ENCODE peak calls at places on chromosomes 6 and 20, in six cellular contexts. C is OCI-LY7, I is mammary epithelial cell, G is endothelial cell of umbilical vein, E is neural progenitor cell, A is fibroblast of lung. L is an unnamed sample.

GRCh38 chr6:148144917-148145521 is 197.6 kb upstream of the SASH1 start:
- DNase-seq in A (peak; percentile 61), C (peak; percentile 64), E (peak; percentile 84), G (peak; percentile 74), I (peak; percentile 34), L (no peak)

GRCh38 chr6:137765044-137765443 is 102.0 kb upstream of the TNFAIP3 start:
- DNase-seq in E (no peak), A (peak; percentile 20), C (no peak), I (peak; percentile 86), G (no peak), L (peak; percentile 88)

GRCh38 chr6:26088344-26088743 is 1.1 kb downstream of the HFE start:
- DNase-seq in C (no peak), E (no peak), A (no peak), G (no peak), I (no peak), L (no peak)

GRCh38 chr6:140571139-140571538 is 1196.7 kb upstream of the CITED2 start:
- DNase-seq in I (no peak), C (no peak), A (peak; percentile 84), E (no peak), G (no peak), L (no peak)

GRCh38 chr20:20791664-20792568 is 79.5 kb upstream of the RALGAPA2 start:
- DNase-seq in I (no peak), A (no peak), G (no peak), C (no peak), E (no peak), L (no peak)

GRCh38 chr6:140744648-140745320 is 1370.3 kb upstream of the CITED2 start:
- DNase-seq in E (no peak), G (no peak), C (no peak), I (peak; percentile 71), A (peak; percentile 86), L (peak; percentile 6)

GRCh38 chr6:89596056-89596455 is 42.5 kb downstream of the LYRM2 start:
- DNase-seq in C (peak; percentile 77), I (no peak), G (no peak), A (no peak), E (no peak), L (no peak)

GRCh38 chr6:150069707-150070106 is 786 bp upstream of the ULBP3 start:
- DNase-seq in I (no peak), G (no peak), C (no peak), E (peak; percentile 28), A (peak; percentile 9), L (no peak)

GRCh38 chr20:208937-209566 is 18.0 kb upstream of the DEFB129 start:
- DNase-seq in G (peak; percentile 66), I (peak; percentile 61), C (peak; percentile 53), E (peak; percentile 53), A (peak; percentile 67), L (peak; percentile 4)

GRCh38 chr20:62200491-62201172 is 17.8 kb downstream of the MTG2 start:
- DNase-seq in E (no peak), G (no peak), C (no peak), I (no peak), A (no peak), L (no peak)

GRCh38 chr6:18213439-18213838 is 50.9 kb downstream of the DEK start:
- DNase-seq in E (no peak), A (no peak), G (no peak), I (no peak), C (no peak), L (no peak)

GRCh38 chr20:15814360-15814759 is 758.9 kb downstream of the KIF16B start:
- DNase-seq in G (no peak), A (no peak), C (no peak), E (no peak), I (no peak), L (no peak)

GRCh38 chr6:112150363-112150762 is 63.0 kb downstream of the FAM229B start:
- DNase-seq in I (no peak), C (no peak), G (no peak), A (peak; percentile 43), E (no peak), L (no peak)

GRCh38 chr6:90483116-90483839 is 103.6 kb downstream of the MAP3K7 start:
- DNase-seq in C (no peak), A (peak; percentile 16), E (no peak), I (peak; percentile 32), G (no peak), L (no peak)

GRCh38 chr20:63087872-63088680 is 81.3 kb upstream of the BHLHE23 start:
- DNase-seq in A (no peak), C (no peak), I (no peak), G (no peak), E (no peak), L (no peak)

GRCh38 chr20:32789896-32790750 is 27.9 kb downstream of the DNMT3B start:
- DNase-seq in A (peak; percentile 45), G (peak; percentile 64), E (peak; percentile 86), I (peak; percentile 50), C (peak; percentile 75), L (no peak)

GRCh38 chr6:147043994-147044477 is 160.2 kb upstream of the STXBP5 start:
- DNase-seq in E (no peak), C (no peak), A (peak; percentile 34), I (peak; percentile 54), G (peak; percentile 18), L (no peak)

GRCh38 chr6:74597266-74597665 is 608.6 kb downstream of the COL12A1 start:
- DNase-seq in G (peak; percentile 65), A (peak; percentile 73), E (no peak), C (no peak), I (peak; percentile 21), L (no peak)

GRCh38 chr6:127855542-127856159 is 45.2 kb downstream of the THEMIS start:
- DNase-seq in A (no peak), C (no peak), I (no peak), E (peak; percentile 18), G (peak; percentile 61), L (peak; percentile 6)

GRCh38 chr6:14664112-14664592 is 546.6 kb downstream of the CD83 start:
- DNase-seq in G (no peak), E (no peak), C (peak; percentile 98), A (no peak), I (no peak), L (no peak)

GRCh38 chr20:59365611-59366284 is 65.3 kb downstream of the EDN3 start:
- DNase-seq in A (no peak), C (no peak), E (no peak), I (no peak), G (no peak), L (no peak)

GRCh38 chr6:108260126-108260808 is 573 bp downstream of the SNX3 start:
- DNase-seq in A (peak; percentile 39), C (peak; percentile 65), E (peak; percentile 65), G (peak; percentile 59), I (peak; percentile 55), L (peak; percentile 22)

GRCh38 chr6:149213829-149214228 is 103.7 kb upstream of the TAB2 start:
- DNase-seq in E (no peak), G (no peak), I (no peak), A (peak; percentile 78), C (no peak), L (peak; percentile 36)

GRCh38 chr6:159754959-159755914 is 6.6 kb upstream of the ACAT2 start:
- DNase-seq in G (no peak), C (no peak), E (no peak), A (peak; percentile 6), I (no peak), L (no peak)

GRCh38 chr6:3423439-3424184 is 33.2 kb downstream of the SLC22A23 start:
- DNase-seq in E (no peak), C (no peak), I (no peak), A (no peak), G (no peak), L (no peak)

GRCh38 chr20:31719644-31720485 is 2.8 kb downstream of the BCL2L1 start:
- DNase-seq in E (peak; percentile 53), I (no peak), A (peak; percentile 69), G (no peak), C (no peak), L (peak; percentile 82)

GRCh38 chr6:156984178-156984738 is 207.1 kb downstream of the ARID1B start:
- DNase-seq in A (no peak), I (peak; percentile 8), C (no peak), E (no peak), G (no peak), L (peak; percentile 52)
- H4K20me1 ChIP-seq in A (no peaks in the 10 kb centered on the region), I (no peaks in the 10 kb centered on the region), C (no peaks in the 10 kb centered on the region), E (peaks cover 87% of the 10 kb centered on the region), G (peaks cover 18% of the 10 kb centered on the region), L (no peaks in the 10 kb centered on the region)

DNA sequence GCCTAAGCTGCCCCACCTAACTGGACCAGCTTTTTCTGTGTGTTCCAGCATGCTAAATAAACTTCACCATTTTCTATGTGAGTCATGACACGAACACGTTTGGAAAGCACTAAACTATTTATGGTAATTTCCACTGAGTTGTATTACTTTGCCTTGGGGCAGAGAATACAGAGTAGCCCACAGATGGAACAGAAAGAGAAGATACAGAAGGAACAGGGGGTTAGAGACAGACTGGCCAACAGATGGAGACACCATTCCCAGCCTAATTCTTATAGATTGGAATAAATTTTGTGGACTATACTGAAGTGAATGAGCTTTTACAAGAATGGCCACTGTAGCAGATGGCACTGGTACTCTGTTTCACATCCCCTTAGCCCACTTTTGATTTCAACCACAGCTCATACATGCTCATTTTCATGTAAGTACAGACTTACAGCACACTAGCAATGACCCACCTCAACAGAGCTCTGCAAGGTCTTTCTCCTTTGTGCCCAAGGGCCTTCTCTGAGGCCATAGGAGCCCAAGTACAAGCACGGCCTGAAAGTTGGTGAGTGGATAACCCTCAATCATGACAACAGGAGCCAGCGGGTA is 13.1 kb upstream of the NT5DC1 start:
- DNase-seq in A (peak; percentile 72), G (no peak), C (no peak), E (no peak), I (peak; percentile 84), L (no peak)
- TF ChIP-seq CTCF in A (no peak), G (no peak), C (no peak), E (no peak), I (no peak), L (no peak)

GRCh38 chr20:34078540-34078939 is 33.5 kb downstream of the EIF2S2 start:
- DNase-seq in E (no peak), I (no peak), G (no peak), A (no peak), C (no peak), L (no peak)
- H3K36me3 ChIP-seq in E (no peaks in the 10 kb centered on the region), I (peaks cover 6% of the 10 kb centered on the region), G (peaks cover 43% of the 10 kb centered on the region), A (peaks cover 9% of the 10 kb centered on the region), C (peaks cover 99% of the 10 kb centered on the region), L (no peaks in the 10 kb centered on the region)

GRCh38 chr6:142155895-142156757 is 9.1 kb downstream of the VTA1 start:
- DNase-seq in G (peak; percentile 76), A (peak; percentile 8), I (no peak), C (peak; percentile 59), E (peak; percentile 13), L (no peak)

GRCh38 chr6:142153230-142153629 is 6.2 kb downstream of the VTA1 start:
- DNase-seq in E (no peak), C (no peak), A (no peak), I (no peak), G (no peak), L (no peak)

GRCh38 chr6:142155091-142155490 is 8.0 kb downstream of the VTA1 start:
- DNase-seq in A (no peak), C (no peak), E (no peak), G (peak; percentile 59), I (no peak), L (no peak)

GRCh38 chr6:142146828-142147662 is at the start of the genes NMBR and VTA1:
- DNase-seq in A (peak; percentile 100), G (peak; percentile 99), I (peak; percentile 98), E (peak; percentile 96), C (peak; percentile 99), L (peak; percentile 95)

DNA sequence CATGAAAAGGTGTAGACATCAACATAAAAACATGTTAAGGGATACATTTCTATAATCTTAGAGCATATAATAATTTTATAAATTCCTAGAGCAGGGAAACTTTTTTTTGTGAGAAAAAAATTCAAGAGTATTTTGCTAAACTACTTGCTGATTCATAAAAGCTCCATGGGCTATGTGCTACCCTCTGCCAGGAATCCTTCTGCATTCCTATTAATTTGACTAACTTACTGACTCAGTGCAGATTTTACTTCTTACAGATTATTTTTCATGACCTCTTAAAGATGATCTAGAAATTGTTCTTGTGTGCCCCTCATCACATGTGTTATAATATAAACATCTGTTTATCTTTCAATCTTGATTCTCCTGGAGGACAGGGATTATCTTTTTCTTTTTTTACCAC is 5.7 kb downstream of the VTA1 start:
- DNase-seq in A (peak; percentile 82), C (no peak), I (no peak), G (peak; percentile 10), E (no peak), L (no peak)
- H4K20me1 ChIP-seq in A (no peaks in the 10 kb centered on the region), C (peaks cover 46% of the 10 kb centered on the region), I (no peaks in the 10 kb centered on the region), G (peaks cover 4% of the 10 kb centered on the region), E (peaks cover 43% of the 10 kb centered on the region), L (peaks cover 29% of the 10 kb centered on the region)

L was measured in PC-9.